ENCODE peak calls at places on chromosomes 3 and 15, in four cellular contexts. N, F, M and A are unnamed samples.

GRCh38 chr15:71730277-71731144 is 79.8 kb upstream of the NR2E3 start:
- DNase-seq in N (peak; percentile 71), M (no peak), F (peak; percentile 40), A (no peak)

GRCh38 chr15:101326026-101326315 is 30.9 kb upstream of the SNRPA1 start:
- DNase-seq in N (no peak), M (no peak), F (no peak), A (no peak)

GRCh38 chr3:40719660-40720287 is 195.0 kb downstream of the ZNF621 start:
- DNase-seq in M (no peak), F (peak; percentile 25), N (peak; percentile 28), A (no peak)

GRCh38 chr3:9947025-9947995 is 4.9 kb downstream of the PRRT3 start:
- DNase-seq in M (peak; percentile 85), F (peak; percentile 74), N (peak; percentile 60), A (no peak)

GRCh38 chr3:151630035-151630434 is 103.7 kb upstream of the AADACL2 start:
- DNase-seq in M (no peak), F (no peak), N (no peak), A (no peak)

GRCh38 chr3:67901681-67902080 is 247.3 kb upstream of the SUCLG2 start:
- DNase-seq in F (no peak), N (no peak), M (no peak), A (no peak)

GRCh38 chr3:197139586-197139985 is 110.0 kb upstream of the MELTF start:
- DNase-seq in N (no peak), F (no peak), M (no peak), A (no peak)

GRCh38 chr3:46674031-46674592 is 19.4 kb downstream of the ALS2CL start:
- DNase-seq in M (peak; percentile 6), F (peak; percentile 8), N (no peak), A (no peak)

GRCh38 chr15:74723754-74724334 is 1.5 kb downstream of the CYP1A1 start:
- DNase-seq in F (no peak), N (no peak), M (no peak), A (peak; percentile 57)

GRCh38 chr15:99447497-99448371 is 118.0 kb upstream of the MEF2A start:
- DNase-seq in F (peak; percentile 75), N (no peak), M (no peak), A (no peak)

GRCh38 chr3:37729119-37729518 is 132.6 kb upstream of the CTDSPL start:
- DNase-seq in N (no peak), F (no peak), M (no peak), A (no peak)

GRCh38 chr15:31463521-31464102 is 137.0 kb downstream of the KLF13 start:
- DNase-seq in N (no peak), M (no peak), F (no peak), A (no peak)

GRCh38 chr15:76930831-76931396 is 635 bp upstream of the RCN2 start:
- DNase-seq in N (no peak), M (no peak), F (no peak), A (peak; percentile 53)

GRCh38 chr3:180063783-180064182 is 27.0 kb upstream of the PEX5L start:
- DNase-seq in M (no peak), N (no peak), F (no peak), A (no peak)

GRCh38 chr3:134931045-134931775 is 136.2 kb downstream of the EPHB1 start:
- DNase-seq in N (no peak), F (no peak), M (no peak), A (no peak)

GRCh38 chr15:62324382-62324781 is 159.3 kb upstream of the C2CD4B start:
- DNase-seq in M (no peak), N (no peak), F (no peak), A (no peak)